ENCODE peak calls at places on chromosomes 13 and 19, in six cellular contexts. R, T, O, A, F and U are unnamed samples. For H3K36me3, the result is how much of the 10 kb centered on the place peaks cover.

GRCh38 chr13:33351324-33351723 is 65.8 kb upstream of the STARD13 start:
- DNase-seq in O (no peak), F (no peak), T (peak), A (no peak), R (no peak), U (no peak)

GRCh38 chr19:13986348-13986904 is 19.7 kb downstream of the RFX1 start:
- DNase-seq in T (peak), O (no peak), F (peak), R (peak), A (peak), U (peak)

GRCh38 chr13:102122147-102122546 is 279.7 kb downstream of the FGF14 start:
- DNase-seq in F (no peak), R (no peak), T (no peak), A (no peak), O (no peak), U (no peak)

GRCh38 chr13:35086667-35087066 is 144.6 kb downstream of the NBEA start:
- DNase-seq in F (no peak), T (no peak), R (no peak), A (no peak), O (no peak), U (no peak)

GRCh38 chr13:20923272-20923671 is 20.7 kb upstream of the XPO4 start:
- DNase-seq in T (no peak), O (no peak), R (no peak), A (no peak), F (no peak), U (no peak)

GRCh38 chr19:31372245-31372781 is 23.1 kb upstream of the TSHZ3 start:
- DNase-seq in O (no peak), F (no peak), A (no peak), R (no peak), T (no peak), U (no peak)

GRCh38 chr19:14413765-14414171 is 5.4 kb downstream of the DDX39A start:
- DNase-seq in O (no peak), F (no peak), A (no peak), R (no peak), T (no peak), U (no peak)

GRCh38 chr19:10332158-10332964 is 968 bp downstream of the RAVER1 start:
- DNase-seq in F (no peak), A (no peak), T (no peak), R (no peak), O (no peak), U (no peak)

GRCh38 chr19:45863840-45864628 is at the start of gene FOXA3:
- DNase-seq in F (no peak), A (no peak), T (no peak), O (no peak), R (peak), U (no peak)

GRCh38 chr19:47885067-47885463 is 1.1 kb downstream of the SULT2A1 start:
- DNase-seq in O (no peak), R (no peak), A (no peak), T (no peak), F (peak), U (no peak)

GRCh38 chr19:5148794-5149190 is 179.9 kb downstream of the KDM4B start:
- DNase-seq in T (no peak), R (no peak), A (no peak), F (peak), O (no peak), U (no peak)

GRCh38 chr13:20140487-20140886 is 20.4 kb downstream of the GJA3 start:
- DNase-seq in F (no peak), R (no peak), T (no peak), O (no peak), A (no peak), U (no peak)

GRCh38 chr19:28966737-28967401 is 246.1 kb downstream of the UQCRFS1 start:
- DNase-seq in O (no peak), R (no peak), F (no peak), T (peak), A (no peak), U (no peak)

GRCh38 chr19:45753548-45753947 is 15.5 kb downstream of the SIX5 start:
- DNase-seq in R (no peak), O (no peak), T (no peak), A (no peak), F (no peak), U (no peak)

GRCh38 chr19:54366811-54367210 is 2.1 kb upstream of the LAIR1 start:
- DNase-seq in R (no peak), T (no peak), A (no peak), O (no peak), F (no peak), U (no peak)

GRCh38 chr19:57056972-57057371 is 62.8 kb upstream of the USP29 start:
- DNase-seq in R (no peak), F (peak), O (no peak), T (no peak), A (no peak), U (no peak)

GRCh38 chr19:14181906-14182305 is 24.1 kb downstream of the ADGRL1 start:
- DNase-seq in F (no peak), O (no peak), T (no peak), R (no peak), A (no peak), U (no peak)

GRCh38 chr19:33093420-33094210 is 12.6 kb downstream of the GPATCH1 start:
- DNase-seq in A (no peak), F (no peak), O (no peak), T (no peak), R (no peak), U (no peak)
- H3K36me3 ChIP-seq in A (half or more), F (under half), O (under half), T (half or more), R (under half), U (half or more)

GRCh38 chr13:40668335-40668734 is 1.9 kb upstream of the FOXO1 start:
- DNase-seq in A (no peak), O (no peak), R (no peak), T (no peak), F (peak), U (no peak)
- H3K4me3 ChIP-seq in A (peak), O (no peak), R (peak), T (no peak), F (no peak), U (no peak)

DNA sequence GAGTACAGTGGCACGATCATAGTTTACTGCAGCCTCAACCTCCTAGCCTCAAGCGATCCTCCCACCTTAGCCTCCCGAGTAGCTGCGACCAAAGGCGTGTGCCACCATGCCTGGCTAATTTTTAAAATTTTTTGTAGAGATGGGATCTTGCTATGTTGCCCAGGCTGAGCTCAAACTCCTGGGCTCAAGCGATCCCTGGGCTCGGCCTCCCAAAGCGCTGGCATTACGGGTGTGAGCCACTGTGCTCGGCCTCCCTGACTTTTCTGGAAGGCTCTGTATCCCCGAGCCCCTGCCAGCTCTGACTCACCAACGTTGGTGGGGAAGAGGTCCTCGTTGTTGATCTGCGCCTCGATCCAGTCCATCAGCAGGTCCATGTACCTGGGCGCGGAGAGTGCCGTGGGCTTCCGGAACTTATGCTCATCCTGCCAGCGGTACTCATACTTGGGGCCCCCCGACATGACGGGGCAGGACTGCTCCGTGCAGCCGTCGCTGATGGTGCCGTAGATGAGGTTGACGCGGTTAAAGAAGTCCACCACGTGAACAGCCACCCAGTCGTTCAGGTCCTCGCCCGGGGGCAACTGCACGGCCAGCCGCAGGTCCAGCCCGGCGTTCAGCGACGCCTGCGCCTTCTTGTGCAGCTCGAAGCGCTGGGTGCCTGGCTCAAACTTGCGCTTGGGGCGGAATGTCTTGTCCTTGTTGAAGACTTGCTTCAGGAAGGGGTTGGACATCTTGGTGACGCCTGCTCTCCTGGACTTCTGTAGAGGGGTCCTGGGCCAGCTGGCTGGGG is 18.1 kb downstream of the MOB3A start:
- DNase-seq in T (no peak), R (no peak), F (no peak), A (no peak), O (no peak), U (no peak)
- H3K36me3 ChIP-seq in T (half or more), R (under half), F (under half), A (half or more), O (under half), U (under half)

GRCh38 chr19:3459322-3459881 is 20.9 kb downstream of the SMIM24 start:
- DNase-seq in O (peak), A (no peak), T (peak), F (peak), R (no peak), U (no peak)
- H3K4me3 ChIP-seq in O (no peak), A (no peak), T (peak), F (no peak), R (peak), U (no peak)